ENCODE peak calls at places on chromosomes 2 and 18, in eight cellular contexts. M, O, L, I, Q, F, W and C are unnamed samples.

GRCh38 chr2:182763311-182763912 is 47.4 kb downstream of the DNAJC10 start:
- DNase-seq in W (peak), M (peak), I (peak), L (no peak), O (no peak), Q (peak), F (no peak), C (no peak)

GRCh38 chr18:36028859-36029258 is 38.5 kb downstream of the RPRD1A start:
- DNase-seq in I (peak), L (no peak), Q (no peak), F (no peak), O (no peak), M (no peak), W (no peak), C (no peak)

GRCh38 chr2:72859831-72860262 is 27.4 kb upstream of the SPR start:
- DNase-seq in I (peak), Q (peak), F (no peak), O (no peak), L (no peak), W (peak), M (peak), C (no peak)

GRCh38 chr2:237256845-237257244 is 157.1 kb downstream of the COL6A3 start:
- DNase-seq in Q (no peak), L (no peak), O (peak), M (no peak), W (no peak), I (no peak), F (no peak), C (no peak)

GRCh38 chr18:40832362-40832761 is 1122.7 kb upstream of the PIK3C3 start:
- DNase-seq in O (no peak), Q (no peak), L (no peak), W (no peak), I (no peak), M (no peak), F (no peak), C (no peak)

GRCh38 chr2:38690499-38691420 is 24.8 kb downstream of the GALM start:
- DNase-seq in I (peak), O (no peak), M (peak), F (no peak), Q (peak), W (peak), L (no peak), C (no peak)

GRCh38 chr2:25948437-25948836 is 33.9 kb downstream of the KIF3C start:
- DNase-seq in Q (no peak), O (no peak), M (no peak), W (no peak), F (no peak), I (no peak), L (no peak), C (no peak)

GRCh38 chr2:226963528-226963927 is 127.7 kb downstream of the RHBDD1 start:
- DNase-seq in F (no peak), I (no peak), O (no peak), W (peak), L (no peak), Q (no peak), M (peak), C (no peak)

GRCh38 chr2:104930739-104931138 is 76.8 kb downstream of the POU3F3 start:
- DNase-seq in L (no peak), M (no peak), O (no peak), Q (no peak), W (no peak), F (no peak), I (no peak), C (no peak)

GRCh38 chr2:1082456-1083205 is 132.0 kb downstream of the SNTG2 start:
- DNase-seq in W (no peak), L (no peak), I (no peak), O (no peak), M (no peak), Q (no peak), F (no peak), C (no peak)

GRCh38 chr2:28681216-28681981 is 70.2 kb upstream of the PPP1CB start:
- DNase-seq in Q (no peak), M (no peak), L (no peak), F (no peak), O (no peak), W (no peak), I (no peak), C (no peak)
- H3K27ac ChIP-seq in Q (no peak), M (no peak), L (peak), F (no peak), O (peak), W (no peak), I (no peak), C (peak)

DNA sequence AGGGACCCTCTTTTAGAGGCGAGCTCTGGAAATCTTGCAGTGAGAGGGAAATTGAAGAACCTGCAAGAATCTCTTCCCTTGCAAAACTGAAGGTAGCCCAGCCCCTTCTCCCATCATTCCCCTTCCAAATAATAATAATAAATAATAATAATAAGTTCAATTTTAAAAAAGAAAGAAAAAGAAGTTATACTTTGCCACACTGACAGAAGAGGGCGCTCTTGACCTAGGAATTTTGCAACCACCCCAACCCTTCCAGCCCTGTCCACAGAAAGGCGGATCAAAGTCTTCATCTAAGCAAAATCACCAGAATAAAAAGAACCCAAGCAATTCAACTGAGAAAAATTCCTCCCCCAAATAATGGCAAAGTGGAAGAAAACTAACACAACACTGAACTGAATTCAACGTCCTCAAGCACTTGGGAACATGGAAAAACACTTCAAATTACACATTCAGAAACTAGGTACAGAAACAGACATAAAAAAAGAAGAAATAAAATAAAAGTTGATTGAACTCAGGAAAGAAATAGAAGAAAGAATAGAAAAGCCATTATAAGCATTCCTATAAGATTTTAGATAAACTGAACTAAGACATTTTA is 98.9 kb upstream of the GLS start:
- DNase-seq in W (peak), I (peak), M (peak), Q (peak), F (peak), O (peak), L (no peak), C (no peak)
- TF ChIP-seq CTCF in W (peak), I (peak), M (peak), Q (peak), F (peak), O (peak), L (peak), C (peak)

GRCh38 chr2:148643998-148644884 is at the start of gene EPC2:
- DNase-seq in L (peak), M (peak), F (peak), Q (peak), O (peak), I (peak), W (peak), C (peak)

GRCh38 chr2:148644885-148645134 is 259 bp downstream of the EPC2 start:
- DNase-seq in O (no peak), W (no peak), Q (no peak), F (no peak), M (no peak), L (no peak), I (no peak), C (no peak)

GRCh38 chr2:148642112-148642744 is 2.3 kb upstream of the EPC2 start:
- DNase-seq in O (no peak), L (no peak), M (no peak), Q (no peak), F (no peak), I (peak), W (no peak), C (no peak)

GRCh38 chr2:148643421-148643820 is 1.1 kb upstream of the EPC2 start:
- DNase-seq in W (no peak), Q (no peak), F (no peak), I (no peak), O (no peak), M (no peak), L (no peak), C (no peak)

GRCh38 chr2:148642891-148643416 is 1.6 kb upstream of the EPC2 start:
- DNase-seq in F (peak), I (no peak), Q (peak), W (peak), O (no peak), M (peak), L (no peak), C (no peak)
- TF ChIP-seq POLR2AphosphoS5 in F (no peak), I (no peak), Q (peak), W (no peak), O (no peak), M (no peak), L (no peak), C (no peak)

GRCh38 chr2:160351978-160352377 is 141.6 kb downstream of the RBMS1 start:
- DNase-seq in F (peak), L (no peak), O (no peak), W (no peak), Q (no peak), I (no peak), M (no peak), C (no peak)
- H3K27ac ChIP-seq in F (no peak), L (peak), O (peak), W (no peak), Q (no peak), I (no peak), M (no peak), C (peak)

GRCh38 chr2:36058076-36058475 is 297.5 kb upstream of the CRIM1 start:
- DNase-seq in Q (no peak), W (no peak), M (no peak), O (no peak), I (no peak), L (no peak), F (no peak), C (no peak)

GRCh38 chr2:36059684-36060083 is 295.9 kb upstream of the CRIM1 start:
- DNase-seq in M (no peak), F (peak), I (no peak), Q (no peak), W (no peak), O (no peak), L (no peak), C (no peak)

GRCh38 chr2:36060133-36060532 is 295.4 kb upstream of the CRIM1 start:
- DNase-seq in M (no peak), Q (no peak), I (no peak), L (no peak), F (no peak), O (no peak), W (no peak), C (no peak)

DNA sequence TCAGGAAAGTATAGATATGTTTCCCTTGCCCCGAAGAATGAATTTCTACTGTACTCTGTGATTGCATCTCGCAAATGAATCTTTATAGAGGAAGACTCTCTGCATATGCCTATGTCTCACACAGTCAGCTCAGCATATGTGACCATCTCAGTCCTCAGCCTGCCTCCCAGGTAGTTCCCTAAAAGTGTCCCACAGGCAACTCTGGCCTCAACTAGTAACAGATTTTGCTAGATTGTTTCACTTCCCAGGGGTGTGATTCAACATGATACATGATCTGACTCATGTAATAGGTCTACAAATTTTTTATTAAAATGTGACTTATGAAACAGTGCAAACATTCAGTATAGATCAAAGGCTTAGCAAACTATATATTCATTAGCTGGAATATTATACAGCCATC is 296.6 kb upstream of the CRIM1 start:
- DNase-seq in O (no peak), I (no peak), Q (no peak), W (no peak), L (no peak), F (peak), M (no peak), C (no peak)
- TF ChIP-seq CTCF in O (no peak), I (no peak), Q (no peak), W (no peak), L (no peak), F (no peak), M (no peak), C (no peak)